ENCODE peak calls at places on chromosome 5, in six cellular contexts. One of them, this sample, is unnamed.

GRCh38 chr5:151451626-151452520 is 4.5 kb downstream of the SLC36A1 start:
- DNase-seq in sigmoid colon: no peak
- DNase-seq in transverse colon: no peak
- DNase-seq in AG04450: peak
- DNase-seq in cardiac muscle cell: no peak
- DNase-seq in PC-3: peak
- DNase-seq in this sample: no peak

GRCh38 chr5:114412509-114413171 is 50.8 kb downstream of the KCNN2 start:
- DNase-seq in sigmoid colon: no peak
- DNase-seq in transverse colon: no peak
- DNase-seq in AG04450: peak
- DNase-seq in cardiac muscle cell: no peak
- DNase-seq in PC-3: peak
- DNase-seq in this sample: no peak

GRCh38 chr5:109703827-109704226 is 14.1 kb downstream of the MAN2A1 start:
- DNase-seq in sigmoid colon: no peak
- DNase-seq in transverse colon: no peak
- DNase-seq in AG04450: no peak
- DNase-seq in cardiac muscle cell: no peak
- DNase-seq in PC-3: no peak
- DNase-seq in this sample: no peak

GRCh38 chr5:39533749-39534148 is 109.0 kb upstream of the DAB2 start:
- DNase-seq in sigmoid colon: no peak
- DNase-seq in transverse colon: no peak
- DNase-seq in AG04450: no peak
- DNase-seq in cardiac muscle cell: no peak
- DNase-seq in PC-3: no peak
- DNase-seq in this sample: no peak

GRCh38 chr5:158234323-158235158 is 375.6 kb upstream of the CLINT1 start:
- DNase-seq in sigmoid colon: no peak
- DNase-seq in transverse colon: no peak
- DNase-seq in AG04450: no peak
- DNase-seq in cardiac muscle cell: no peak
- DNase-seq in PC-3: no peak
- DNase-seq in this sample: no peak

GRCh38 chr5:114055810-114056476 is 305.9 kb upstream of the KCNN2 start:
- DNase-seq in sigmoid colon: no peak
- DNase-seq in transverse colon: no peak
- DNase-seq in AG04450: no peak
- DNase-seq in cardiac muscle cell: peak
- DNase-seq in PC-3: no peak
- DNase-seq in this sample: peak

GRCh38 chr5:61450170-61450815 is 118.2 kb downstream of the ZSWIM6 start:
- DNase-seq in sigmoid colon: no peak
- DNase-seq in transverse colon: no peak
- DNase-seq in AG04450: peak
- DNase-seq in cardiac muscle cell: no peak
- DNase-seq in PC-3: peak
- DNase-seq in this sample: peak

GRCh38 chr5:117829646-117830045 is 1158.7 kb downstream of the DTWD2 start:
- DNase-seq in sigmoid colon: no peak
- DNase-seq in transverse colon: no peak
- DNase-seq in AG04450: no peak
- DNase-seq in cardiac muscle cell: no peak
- DNase-seq in PC-3: no peak
- DNase-seq in this sample: no peak

GRCh38 chr5:138064526-138064925 is 19.3 kb upstream of the WNT8A start:
- DNase-seq in sigmoid colon: no peak
- DNase-seq in transverse colon: no peak
- DNase-seq in AG04450: no peak
- DNase-seq in cardiac muscle cell: no peak
- DNase-seq in PC-3: no peak
- DNase-seq in this sample: no peak

GRCh38 chr5:172733179-172733973 is 37.6 kb downstream of the DUSP1 start:
- DNase-seq in sigmoid colon: peak
- DNase-seq in transverse colon: peak
- DNase-seq in AG04450: peak
- DNase-seq in cardiac muscle cell: no peak
- DNase-seq in PC-3: no peak
- DNase-seq in this sample: peak

GRCh38 chr5:79225441-79225840 is 10.5 kb upstream of the JMY start:
- DNase-seq in sigmoid colon: no peak
- DNase-seq in transverse colon: no peak
- DNase-seq in AG04450: no peak
- DNase-seq in cardiac muscle cell: no peak
- DNase-seq in PC-3: no peak
- DNase-seq in this sample: no peak

GRCh38 chr5:39024005-39024404 is 50.2 kb downstream of the RICTOR start:
- DNase-seq in sigmoid colon: no peak
- DNase-seq in transverse colon: no peak
- DNase-seq in AG04450: no peak
- DNase-seq in cardiac muscle cell: no peak
- DNase-seq in PC-3: no peak
- DNase-seq in this sample: no peak

GRCh38 chr5:125140855-125141254 is 394.4 kb upstream of the ZNF608 start:
- DNase-seq in sigmoid colon: no peak
- DNase-seq in transverse colon: no peak
- DNase-seq in AG04450: peak
- DNase-seq in cardiac muscle cell: no peak
- DNase-seq in PC-3: peak
- DNase-seq in this sample: no peak

GRCh38 chr5:112917453-112918005 is 4.5 kb downstream of the REEP5 start:
- DNase-seq in sigmoid colon: no peak
- DNase-seq in transverse colon: no peak
- DNase-seq in AG04450: no peak
- DNase-seq in cardiac muscle cell: peak
- DNase-seq in PC-3: peak
- DNase-seq in this sample: no peak

GRCh38 chr5:179266291-179267070 is 78.8 kb downstream of the ADAMTS2 start:
- DNase-seq in sigmoid colon: peak
- DNase-seq in transverse colon: peak
- DNase-seq in AG04450: no peak
- DNase-seq in cardiac muscle cell: no peak
- DNase-seq in PC-3: no peak
- DNase-seq in this sample: peak

DNA sequence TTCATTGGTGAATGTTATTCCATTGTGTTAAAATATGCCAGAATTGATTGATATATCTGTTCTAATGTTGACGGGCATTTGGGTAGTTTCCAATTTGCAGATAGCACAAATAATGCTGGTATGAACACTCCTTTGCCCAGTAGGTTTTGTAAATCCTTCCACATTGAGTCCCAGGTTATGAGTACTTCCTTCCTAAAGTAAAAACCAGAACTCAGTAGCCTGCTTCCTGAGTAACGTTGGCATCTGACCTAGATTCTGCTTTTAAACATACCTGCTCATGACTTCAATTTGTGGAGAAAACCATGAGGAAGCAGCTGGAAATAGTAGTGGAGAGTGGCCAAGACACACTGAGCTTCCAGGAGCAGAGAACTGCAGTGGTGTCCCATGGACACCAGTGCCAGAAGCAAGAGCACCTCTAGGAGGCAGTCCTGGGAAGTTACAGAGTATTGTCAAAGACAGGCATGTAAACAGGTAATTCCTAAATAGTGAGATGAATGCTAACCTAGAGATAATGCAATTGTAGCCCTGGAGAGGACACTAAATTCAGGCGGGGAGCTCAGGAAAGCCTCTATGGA is 24.3 kb upstream of the RASGRF2 start:
- DNase-seq in sigmoid colon: no peak
- DNase-seq in transverse colon: no peak
- DNase-seq in AG04450: no peak
- DNase-seq in cardiac muscle cell: no peak
- DNase-seq in PC-3: peak
- DNase-seq in this sample: no peak
- TF ChIP-seq CTCF in sigmoid colon: no peak
- TF ChIP-seq CTCF in transverse colon: no peak
- TF ChIP-seq CTCF in AG04450: no peak
- TF ChIP-seq CTCF in cardiac muscle cell: no peak
- TF ChIP-seq CTCF in PC-3: peak
- TF ChIP-seq CTCF in this sample: no peak

GRCh38 chr5:177356756-177357458 is 817 bp upstream of the RGS14 start:
- DNase-seq in sigmoid colon: no peak
- DNase-seq in transverse colon: no peak
- DNase-seq in AG04450: no peak
- DNase-seq in cardiac muscle cell: no peak
- DNase-seq in PC-3: no peak
- DNase-seq in this sample: no peak

GRCh38 chr5:177359451-177359851 is 1.7 kb downstream of the RGS14 start:
- DNase-seq in sigmoid colon: no peak
- DNase-seq in transverse colon: no peak
- DNase-seq in AG04450: no peak
- DNase-seq in cardiac muscle cell: peak
- DNase-seq in PC-3: no peak
- DNase-seq in this sample: no peak

GRCh38 chr5:177359860-177360259 is 2.1 kb downstream of the RGS14 start:
- DNase-seq in sigmoid colon: no peak
- DNase-seq in transverse colon: no peak
- DNase-seq in AG04450: no peak
- DNase-seq in cardiac muscle cell: no peak
- DNase-seq in PC-3: no peak
- DNase-seq in this sample: no peak

GRCh38 chr5:177357459-177358332 is at the start of gene RGS14:
- DNase-seq in sigmoid colon: no peak
- DNase-seq in transverse colon: peak
- DNase-seq in AG04450: no peak
- DNase-seq in cardiac muscle cell: no peak
- DNase-seq in PC-3: peak
- DNase-seq in this sample: peak

DNA sequence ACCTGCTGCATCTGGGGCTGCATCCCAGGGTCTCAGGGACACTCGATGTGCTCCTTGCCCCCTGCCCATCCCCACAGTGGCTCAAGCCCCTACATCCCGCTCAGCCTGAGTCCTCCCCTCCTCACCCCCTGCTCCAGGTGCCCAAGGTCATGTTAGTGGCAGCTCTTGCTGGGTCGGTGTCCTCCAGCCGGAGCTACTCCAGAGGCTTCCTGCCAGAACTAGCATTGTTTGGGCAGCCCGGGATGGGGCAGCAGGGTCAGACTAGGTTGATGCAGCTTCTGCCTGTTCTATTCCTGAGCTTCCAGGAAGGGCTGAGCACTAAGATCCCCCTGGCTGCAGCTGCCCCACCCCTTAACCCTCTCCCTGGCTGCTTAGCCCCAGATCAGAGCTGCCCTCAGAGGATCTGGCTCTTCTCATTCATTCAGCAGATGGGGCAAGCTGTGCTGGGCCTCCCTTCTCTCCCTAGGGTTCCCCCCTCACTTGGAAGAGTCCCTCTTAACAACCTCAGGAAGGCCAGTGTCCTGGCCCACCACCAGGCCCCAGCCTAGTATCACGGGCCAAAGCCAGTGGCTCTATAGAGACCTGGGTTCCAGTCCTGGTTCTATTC is 712 bp downstream of the RGS14 start:
- DNase-seq in sigmoid colon: no peak
- DNase-seq in transverse colon: no peak
- DNase-seq in AG04450: no peak
- DNase-seq in cardiac muscle cell: no peak
- DNase-seq in PC-3: no peak
- DNase-seq in this sample: no peak
- H3K4me3 ChIP-seq in sigmoid colon: peak
- H3K4me3 ChIP-seq in transverse colon: peak
- H3K4me3 ChIP-seq in AG04450: no peak
- H3K4me3 ChIP-seq in cardiac muscle cell: no peak
- H3K4me3 ChIP-seq in PC-3: peak
- H3K4me3 ChIP-seq in this sample: no peak

GRCh38 chr5:13956441-13956840 is 12.0 kb upstream of the DNAH5 start:
- DNase-seq in sigmoid colon: no peak
- DNase-seq in transverse colon: no peak
- DNase-seq in AG04450: no peak
- DNase-seq in cardiac muscle cell: no peak
- DNase-seq in PC-3: no peak
- DNase-seq in this sample: no peak

GRCh38 chr5:13955896-13956295 is 11.4 kb upstream of the DNAH5 start:
- DNase-seq in sigmoid colon: no peak
- DNase-seq in transverse colon: no peak
- DNase-seq in AG04450: no peak
- DNase-seq in cardiac muscle cell: no peak
- DNase-seq in PC-3: no peak
- DNase-seq in this sample: no peak

DNA sequence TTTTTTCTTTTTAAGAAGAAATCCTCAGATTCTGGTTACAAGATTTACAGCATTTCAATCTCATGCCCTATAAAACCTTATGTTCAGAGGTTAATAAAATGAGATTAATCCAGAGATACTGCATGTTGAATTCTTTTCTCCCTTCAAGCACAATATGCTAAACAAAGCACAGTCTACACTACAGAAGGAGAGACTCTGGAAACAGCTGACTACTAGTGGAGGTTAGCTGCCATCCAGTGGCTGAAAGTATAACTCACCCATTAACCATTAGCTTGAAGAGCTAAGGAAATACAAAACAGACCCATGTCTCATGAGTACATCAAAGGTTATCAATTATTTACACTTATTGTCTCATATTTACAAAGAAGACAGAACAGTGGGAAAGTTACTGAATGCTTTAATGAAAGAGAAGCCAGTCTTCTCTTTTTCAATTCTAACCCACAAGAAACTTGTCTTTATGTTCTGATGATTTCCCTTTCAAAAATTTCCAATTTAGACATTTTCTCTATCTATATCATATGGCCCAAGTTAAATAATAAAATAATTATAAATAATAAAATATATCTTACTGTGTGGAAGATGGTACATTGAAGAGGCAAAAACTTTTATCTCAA is 12.7 kb upstream of the DNAH5 start:
- DNase-seq in sigmoid colon: no peak
- DNase-seq in transverse colon: no peak
- DNase-seq in AG04450: peak
- DNase-seq in cardiac muscle cell: peak
- DNase-seq in PC-3: peak
- DNase-seq in this sample: no peak
- TF ChIP-seq CTCF in sigmoid colon: no peak
- TF ChIP-seq CTCF in transverse colon: peak
- TF ChIP-seq CTCF in AG04450: peak
- TF ChIP-seq CTCF in cardiac muscle cell: peak
- TF ChIP-seq CTCF in PC-3: peak
- TF ChIP-seq CTCF in this sample: peak

DNA sequence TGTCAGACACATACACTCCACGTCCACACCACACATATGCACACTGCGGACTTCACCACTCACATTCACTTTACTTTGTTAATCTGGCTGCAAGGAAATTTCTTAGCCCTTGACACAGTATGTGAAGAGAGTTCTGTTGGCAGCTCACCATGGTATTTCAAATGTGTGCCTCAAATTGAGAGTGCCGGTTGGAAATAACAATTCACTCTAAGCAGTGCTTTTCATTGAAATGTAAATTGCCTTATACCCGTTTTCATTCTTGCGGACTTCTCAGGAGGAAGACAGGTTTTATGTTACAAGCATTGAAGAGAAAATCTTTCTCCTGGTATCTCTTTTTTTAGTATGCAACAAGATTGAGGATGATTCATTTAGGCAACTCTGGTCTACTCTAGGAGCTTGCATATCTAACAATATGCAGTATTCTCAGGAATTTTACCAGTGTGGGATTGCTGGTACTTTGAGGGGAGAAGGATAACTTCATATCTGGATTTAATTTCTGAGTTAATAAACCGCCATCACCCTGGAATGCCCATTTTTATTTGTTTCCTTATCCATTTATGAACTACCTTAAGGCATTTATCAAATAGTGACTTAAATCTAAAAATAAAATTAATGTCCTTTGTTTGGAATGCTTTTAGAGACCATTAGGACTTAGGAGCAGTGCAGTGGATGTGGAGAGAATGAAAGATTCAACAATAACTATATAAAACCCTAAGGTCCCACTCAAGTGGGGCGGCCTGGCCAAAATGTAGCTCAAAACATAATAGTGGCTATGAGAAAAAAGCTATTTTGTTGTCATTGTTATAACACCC is 87.0 kb downstream of the IQGAP2 start:
- DNase-seq in sigmoid colon: no peak
- DNase-seq in transverse colon: no peak
- DNase-seq in AG04450: no peak
- DNase-seq in cardiac muscle cell: no peak
- DNase-seq in PC-3: no peak
- DNase-seq in this sample: no peak
- H3K4me3 ChIP-seq in sigmoid colon: no peak
- H3K4me3 ChIP-seq in transverse colon: no peak
- H3K4me3 ChIP-seq in AG04450: no peak
- H3K4me3 ChIP-seq in cardiac muscle cell: no peak
- H3K4me3 ChIP-seq in PC-3: no peak
- H3K4me3 ChIP-seq in this sample: no peak